ENCODE peak calls at places on chromosomes 11 and 22, in seven cellular contexts. D, O, N, Q, H, X and G are unnamed samples. For H3K4me1, the result is how much of the 10 kb centered on the place peaks cover.

GRCh38 chr11:34490304-34490703 is 23.3 kb downstream of the ELF5 start:
- DNase-seq in D (no peak), O (no peak), N (no peak), Q (no peak), H (no peak), X (no peak), G (no peak)

GRCh38 chr22:40046126-40046525 is 51.4 kb downstream of the FAM83F start:
- DNase-seq in D (no peak), O (no peak), N (no peak), Q (no peak), H (no peak), X (no peak), G (peak)

GRCh38 chr11:83773950-83774880 is 488.0 kb upstream of the CCDC90B start:
- DNase-seq in D (peak), O (no peak), N (no peak), Q (no peak), H (no peak), X (no peak), G (no peak)

GRCh38 chr11:100687032-100687629 is at the start of gene ARHGAP42:
- DNase-seq in D (peak), O (peak), N (peak), Q (no peak), H (no peak), X (peak), G (no peak)

GRCh38 chr11:124481365-124482323 is 36.1 kb upstream of the OR8B8 start:
- DNase-seq in D (peak), O (no peak), N (no peak), Q (no peak), H (no peak), X (peak), G (peak)

GRCh38 chr11:94328587-94329080 is 24.3 kb downstream of the IZUMO1R start:
- DNase-seq in D (no peak), O (no peak), N (no peak), Q (no peak), H (no peak), X (no peak), G (no peak)

GRCh38 chr11:86519064-86519911 is 144.6 kb downstream of the CCDC81 start:
- DNase-seq in D (peak), O (no peak), N (no peak), Q (no peak), H (no peak), X (no peak), G (no peak)

GRCh38 chr11:46901156-46901555 is 17.2 kb downstream of the LRP4 start:
- DNase-seq in D (no peak), O (no peak), N (no peak), Q (no peak), H (no peak), X (no peak), G (no peak)

GRCh38 chr22:46150615-46151423 is 493 bp downstream of the PPARA start:
- DNase-seq in D (peak), O (no peak), N (no peak), Q (peak), H (no peak), X (peak), G (peak)

GRCh38 chr11:43819926-43820325 is 60.7 kb upstream of the ALKBH3 start:
- DNase-seq in D (no peak), O (no peak), N (no peak), Q (no peak), H (no peak), X (no peak), G (no peak)

GRCh38 chr22:41234815-41235687 is 5.7 kb downstream of the CHADL start:
- DNase-seq in D (no peak), O (no peak), N (peak), Q (no peak), H (no peak), X (no peak), G (no peak)

GRCh38 chr11:1153951-1154487 is 3.7 kb upstream of the MUC5AC start:
- DNase-seq in D (peak), O (peak), N (peak), Q (no peak), H (peak), X (no peak), G (no peak)

GRCh38 chr11:65981972-65982823 is 19.8 kb downstream of the EIF1AD start:
- DNase-seq in D (no peak), O (no peak), N (no peak), Q (no peak), H (no peak), X (no peak), G (no peak)

GRCh38 chr11:69906453-69906907 is 87.3 kb upstream of the FGF3 start:
- DNase-seq in D (no peak), O (no peak), N (no peak), Q (no peak), H (no peak), X (no peak), G (no peak)

GRCh38 chr22:20741634-20742581 is 32.0 kb upstream of the SERPIND1 start:
- DNase-seq in D (peak), O (no peak), N (no peak), Q (peak), H (peak), X (peak), G (peak)

GRCh38 chr22:30890689-30891442 is 77.7 kb downstream of the MORC2 start:
- DNase-seq in D (peak), O (no peak), N (no peak), Q (no peak), H (peak), X (peak), G (peak)

GRCh38 chr11:77633856-77634425 is 3.7 kb downstream of the CLNS1A start:
- DNase-seq in D (peak), O (no peak), N (no peak), Q (no peak), H (no peak), X (no peak), G (no peak)

GRCh38 chr11:128575956-128576340 is 11.4 kb downstream of the ETS1 start:
- DNase-seq in D (peak), O (no peak), N (peak), Q (no peak), H (no peak), X (no peak), G (no peak)

GRCh38 chr22:48237466-48237865 is 1475.0 kb downstream of the TBC1D22A start:
- DNase-seq in D (no peak), O (peak), N (no peak), Q (no peak), H (no peak), X (no peak), G (no peak)

GRCh38 chr11:3069425-3069824 is 12.2 kb upstream of the CARS1 start:
- DNase-seq in D (no peak), O (no peak), N (no peak), Q (no peak), H (no peak), X (no peak), G (no peak)

DNA sequence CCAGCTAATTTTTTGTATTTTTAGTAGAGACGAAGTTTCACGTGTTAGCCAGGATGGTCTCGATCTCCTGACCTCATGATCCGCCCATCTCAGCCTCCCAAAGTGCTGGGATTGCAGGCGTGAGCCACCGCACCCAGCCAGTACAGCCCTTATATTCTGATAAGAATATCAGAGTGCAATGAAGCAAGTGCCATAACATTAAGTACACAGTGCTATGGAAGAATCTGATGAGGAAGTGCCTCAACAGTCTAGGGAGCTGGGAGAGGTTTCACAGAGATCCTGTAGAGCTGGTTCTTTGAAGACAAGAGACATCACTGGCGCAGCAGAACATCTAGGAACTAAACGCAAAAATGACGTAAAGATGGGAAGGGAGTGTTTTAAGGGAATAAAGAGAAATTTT is 2.1 kb downstream of the RTCB start:
- DNase-seq in D (no peak), O (no peak), N (no peak), Q (no peak), H (no peak), X (no peak), G (no peak)
- H3K4me3 ChIP-seq in D (no peak), O (no peak), N (no peak), Q (no peak), H (no peak), X (no peak), G (no peak)

GRCh38 chr11:61550665-61551227 is 30.1 kb downstream of the SYT7 start:
- DNase-seq in D (no peak), O (no peak), N (no peak), Q (no peak), H (no peak), X (no peak), G (no peak)
- H3K4me1 ChIP-seq in D (under half), O (under half), N (under half), Q (under half), H (under half), X (under half), G (under half)

GRCh38 chr11:64037027-64037633 is 1.4 kb downstream of the FLRT1 start:
- DNase-seq in D (no peak), O (no peak), N (no peak), Q (no peak), H (no peak), X (peak), G (no peak)
- H3K4me3 ChIP-seq in D (no peak), O (no peak), N (no peak), Q (no peak), H (no peak), X (peak), G (no peak)

GRCh38 chr22:36443198-36443770 is 38.2 kb downstream of the TXN2 start:
- DNase-seq in D (no peak), O (no peak), N (no peak), Q (no peak), H (no peak), X (no peak), G (peak)
- H3K4me1 ChIP-seq in D (under half), O (under half), N (under half), Q (under half), H (under half), X (under half), G (under half)

GRCh38 chr11:45332486-45332934 is 46.4 kb upstream of the SYT13 start:
- DNase-seq in D (peak), O (no peak), N (no peak), Q (peak), H (peak), X (peak), G (peak)

GRCh38 chr11:45334410-45334809 is 48.3 kb upstream of the SYT13 start:
- DNase-seq in D (no peak), O (no peak), N (no peak), Q (no peak), H (no peak), X (no peak), G (no peak)

GRCh38 chr11:45331839-45332485 is 45.8 kb upstream of the SYT13 start:
- DNase-seq in D (no peak), O (no peak), N (no peak), Q (no peak), H (no peak), X (peak), G (no peak)

GRCh38 chr11:45333023-45333422 is 46.9 kb upstream of the SYT13 start:
- DNase-seq in D (peak), O (no peak), N (no peak), Q (no peak), H (no peak), X (no peak), G (no peak)

DNA sequence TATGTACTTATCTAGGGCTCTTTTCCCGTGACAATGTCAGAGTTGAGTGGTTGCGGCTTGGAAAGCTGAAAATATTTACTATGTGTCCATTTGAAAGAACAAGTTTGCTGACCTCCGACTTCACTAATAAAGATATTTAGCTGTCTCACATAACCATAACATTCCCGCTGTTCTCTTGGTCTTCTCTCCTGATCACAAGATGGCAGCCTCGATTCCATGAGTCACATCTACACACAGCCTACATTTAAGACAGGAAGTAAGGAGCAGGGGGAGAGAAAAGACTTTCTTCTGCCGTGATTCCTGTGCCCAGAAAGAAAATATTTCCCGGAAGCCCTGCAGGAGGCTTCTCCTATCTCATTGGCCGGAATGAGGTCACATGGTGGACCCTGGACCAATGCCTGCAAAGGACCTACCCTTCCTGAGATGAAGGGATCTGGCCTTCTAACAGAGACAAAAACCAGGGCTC is 47.4 kb upstream of the SYT13 start:
- DNase-seq in D (peak), O (no peak), N (peak), Q (no peak), H (peak), X (peak), G (peak)
- H3K4me3 ChIP-seq in D (no peak), O (peak), N (no peak), Q (no peak), H (no peak), X (no peak), G (peak)

DNA sequence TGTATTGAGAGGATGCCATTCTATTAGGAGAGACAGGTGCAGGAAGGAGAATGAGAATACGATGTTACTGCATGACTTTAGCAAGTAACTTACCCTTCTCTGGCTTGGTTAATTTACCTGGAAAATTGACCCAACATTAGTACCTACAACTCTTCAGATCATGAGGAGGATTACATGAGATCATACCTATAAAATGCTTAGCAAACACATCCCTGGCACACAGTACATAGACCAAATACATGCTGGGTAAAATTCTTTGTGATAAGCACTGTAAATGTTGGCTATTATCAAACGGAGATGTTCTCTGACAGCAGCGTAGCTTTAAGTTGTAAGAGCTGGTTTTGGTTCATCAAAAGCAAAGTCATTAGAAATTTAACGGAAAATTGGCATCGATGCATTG is 28.8 kb downstream of the LARGE1 start:
- DNase-seq in D (no peak), O (no peak), N (no peak), Q (no peak), H (no peak), X (no peak), G (no peak)
- H3K4me1 ChIP-seq in D (under half), O (under half), N (under half), Q (under half), H (under half), X (half or more), G (under half)